ENCODE peak calls at places on chromosome X, in seven cellular contexts. Q is NCI-H1105; X is stimulated activated CD4-positive, alpha-beta T cell treated with anti-CD3 and anti-CD28 coated beads, TNF-alpha, amount 100 ng/mL, for 4 hours; W is Panc1; F is HTR-8/SVneo; A is effector CD4-positive, alpha-beta T cell; T is IMR-90. U is an unnamed sample.

GRCh38 chrX:109481986-109482385 is at the start of gene GUCY2F:
- DNase-seq in F (no peak), X (no peak), W (no peak), A (no peak), T (no peak), Q (no peak), U (no peak)

GRCh38 chrX:41457618-41458192 is 10.6 kb downstream of the NYX start:
- DNase-seq in A (no peak), W (no peak), F (no peak), Q (no peak), X (no peak), T (no peak), U (no peak)

GRCh38 chrX:84339507-84340364 is 151.7 kb upstream of the RPS6KA6 start:
- DNase-seq in T (peak), A (no peak), W (no peak), Q (no peak), X (no peak), F (no peak), U (peak)

GRCh38 chrX:85506871-85507270 is 127.4 kb upstream of the POF1B start:
- DNase-seq in W (no peak), A (no peak), T (no peak), Q (no peak), X (no peak), F (no peak), U (no peak)

GRCh38 chrX:13330446-13330845 is 10.6 kb upstream of the ATXN3L start:
- DNase-seq in A (no peak), X (no peak), T (no peak), F (no peak), W (no peak), Q (no peak), U (no peak)

GRCh38 chrX:23616361-23616760 is 50.9 kb upstream of the PRDX4 start:
- DNase-seq in W (no peak), A (no peak), Q (no peak), T (peak), F (peak), X (no peak), U (no peak)

GRCh38 chrX:37302569-37302968 is 46.6 kb upstream of the PRRG1 start:
- DNase-seq in A (no peak), T (peak), X (no peak), Q (no peak), F (peak), W (no peak), U (no peak)

GRCh38 chrX:41142130-41142529 is 56.9 kb downstream of the USP9X start:
- DNase-seq in T (no peak), W (no peak), F (no peak), A (no peak), Q (no peak), X (no peak), U (no peak)

GRCh38 chrX:129808163-129808828 is 28.5 kb downstream of the SASH3 start:
- DNase-seq in A (no peak), F (no peak), W (no peak), T (no peak), Q (no peak), X (no peak), U (no peak)

GRCh38 chrX:97399400-97399799 is 515.7 kb downstream of the RPA4 start:
- DNase-seq in W (no peak), T (peak), F (peak), Q (no peak), X (no peak), A (no peak), U (no peak)

GRCh38 chrX:7262551-7262950 is 114.6 kb upstream of the PUDP start:
- DNase-seq in X (no peak), A (no peak), T (no peak), Q (no peak), W (no peak), F (no peak), U (no peak)

GRCh38 chrX:34918091-34918736 is 24.4 kb upstream of the FAM47B start:
- DNase-seq in T (peak), Q (no peak), A (no peak), F (no peak), X (no peak), W (no peak), U (no peak)

GRCh38 chrX:41001327-41001726 is 83.9 kb upstream of the USP9X start:
- DNase-seq in Q (no peak), X (no peak), T (no peak), A (no peak), F (no peak), W (no peak), U (no peak)

GRCh38 chrX:15509845-15510244 is 9.2 kb downstream of the BMX start:
- DNase-seq in Q (no peak), A (no peak), X (no peak), W (no peak), T (no peak), F (no peak), U (no peak)

GRCh38 chrX:139559383-139560042 is 29.0 kb downstream of the F9 start:
- DNase-seq in W (peak), T (peak), A (no peak), F (peak), Q (no peak), X (no peak), U (peak)

GRCh38 chrX:115491766-115492165 is 69.2 kb upstream of the PLS3 start:
- DNase-seq in T (peak), Q (no peak), F (no peak), W (no peak), X (no peak), A (no peak), U (no peak)

GRCh38 chrX:70878925-70879324 is 29.6 kb downstream of the TEX11 start:
- DNase-seq in T (no peak), A (no peak), Q (no peak), W (no peak), F (no peak), X (no peak), U (no peak)

GRCh38 chrX:15151267-15152196 is 118.4 kb downstream of the ASB9 start:
- DNase-seq in F (no peak), X (peak), A (no peak), W (no peak), T (no peak), Q (no peak), U (no peak)

GRCh38 chrX:21747523-21747922 is 10.4 kb downstream of the SMPX start:
- DNase-seq in Q (no peak), A (no peak), T (no peak), W (no peak), F (no peak), X (no peak), U (no peak)

GRCh38 chrX:22959204-22959920 is 40.4 kb upstream of the DDX53 start:
- DNase-seq in T (no peak), Q (no peak), F (no peak), A (no peak), X (no peak), W (no peak), U (no peak)

GRCh38 chrX:110853610-110854009 is 58.0 kb upstream of the CHRDL1 start:
- DNase-seq in X (no peak), T (no peak), A (no peak), F (no peak), W (no peak), Q (peak), U (no peak)

GRCh38 chrX:13693341-13693871 is 4.5 kb downstream of the RAB9A start:
- DNase-seq in F (no peak), A (no peak), Q (no peak), W (no peak), X (no peak), T (no peak), U (no peak)

GRCh38 chrX:24676403-24677024 is 17.2 kb upstream of the POLA1 start:
- DNase-seq in T (no peak), Q (no peak), F (no peak), X (no peak), W (no peak), A (no peak), U (no peak)

GRCh38 chrX:131987252-131987651 is 35.9 kb upstream of the STK26 start:
- DNase-seq in W (no peak), Q (no peak), F (no peak), T (no peak), A (peak), X (no peak), U (peak)

GRCh38 chrX:46015653-46016052 is 529.6 kb downstream of the ZNF674 start:
- DNase-seq in W (no peak), F (no peak), Q (no peak), A (no peak), X (no peak), T (no peak), U (no peak)